ENCODE peak calls at places on chromosomes 2 and 18, in four cellular contexts. Q, B, L and S are unnamed samples.

GRCh38 chr18:48975817-48976649 is 25.3 kb upstream of the SMAD7 start:
- DNase-seq in L (peak), Q (no peak), B (peak), S (no peak)

GRCh38 chr2:25894135-25894830 is 16.0 kb upstream of the ASXL2 start:
- DNase-seq in Q (no peak), L (no peak), B (peak), S (no peak)

GRCh38 chr18:1848716-1849115 is 722.6 kb downstream of the METTL4 start:
- DNase-seq in L (no peak), Q (no peak), B (no peak), S (no peak)

GRCh38 chr18:63322908-63323634 is 3.5 kb upstream of the BCL2 start:
- DNase-seq in Q (peak), B (no peak), L (no peak), S (no peak)

GRCh38 chr2:186992597-186992996 is 143.6 kb upstream of the ZSWIM2 start:
- DNase-seq in Q (no peak), B (no peak), L (no peak), S (no peak)

GRCh38 chr2:199470672-199471442 is 13.1 kb upstream of the SATB2 start:
- DNase-seq in B (no peak), L (no peak), Q (no peak), S (no peak)

GRCh38 chr2:102147935-102148334 is 5.4 kb downstream of the IL1R1 start:
- DNase-seq in B (no peak), L (no peak), Q (no peak), S (no peak)

GRCh38 chr2:43462866-43463641 is 132.8 kb downstream of the THADA start:
- DNase-seq in B (no peak), L (no peak), Q (no peak), S (no peak)

GRCh38 chr2:234666911-234667310 is 170.0 kb upstream of the ARL4C start:
- DNase-seq in L (no peak), B (no peak), Q (no peak), S (no peak)

GRCh38 chr2:30978854-30979253 is 159.4 kb downstream of the GALNT14 start:
- DNase-seq in B (no peak), Q (no peak), L (no peak), S (no peak)

GRCh38 chr18:31206064-31206463 is 43.4 kb upstream of the DSC1 start:
- DNase-seq in B (no peak), L (no peak), Q (no peak), S (no peak)

GRCh38 chr2:108492364-108492763 is 41.9 kb upstream of the LIMS1 start:
- DNase-seq in B (no peak), L (no peak), Q (peak), S (no peak)

GRCh38 chr2:86243950-86244733 is 44.9 kb downstream of the MRPL35 start:
- DNase-seq in L (no peak), Q (no peak), B (no peak), S (no peak)

DNA sequence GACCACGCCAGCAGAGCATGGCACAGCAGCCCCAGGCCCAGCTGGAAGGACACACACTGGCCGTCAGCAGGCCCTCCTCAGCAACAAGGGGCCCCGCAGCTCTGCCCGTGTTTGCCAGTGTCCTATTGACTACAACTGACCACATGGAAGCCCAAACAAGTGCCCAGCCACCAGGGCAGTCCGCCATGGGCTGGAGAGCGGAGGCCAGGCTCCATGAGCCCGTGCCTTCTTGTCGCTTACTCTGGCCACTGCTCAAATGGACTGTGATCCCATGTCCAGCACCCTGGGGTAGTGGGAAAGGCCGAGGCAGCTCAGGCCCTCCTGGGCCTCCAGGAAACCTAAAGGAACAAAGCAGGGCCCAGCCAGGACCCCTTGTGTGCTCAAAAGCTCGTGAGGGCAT is 53.9 kb upstream of the TAF1B start:
- DNase-seq in B (no peak), Q (no peak), L (peak), S (no peak)
- H3K27ac ChIP-seq in B (no peak), Q (no peak), L (no peak), S (no peak)

GRCh38 chr2:156320491-156320896 is 12.0 kb downstream of the NR4A2 start:
- DNase-seq in L (peak), B (peak), Q (no peak), S (no peak)
- H3K27ac ChIP-seq in L (peak), B (peak), Q (no peak), S (no peak)

GRCh38 chr18:12863687-12864086 is 20.4 kb downstream of the PTPN2 start:
- DNase-seq in L (no peak), Q (no peak), B (no peak), S (no peak)
- H3K27ac ChIP-seq in L (no peak), Q (no peak), B (no peak), S (no peak)

GRCh38 chr2:112813043-112813966 is 23.3 kb downstream of the IL1B start:
- DNase-seq in Q (no peak), L (no peak), B (no peak), S (no peak)
- H3K27ac ChIP-seq in Q (peak), L (no peak), B (peak), S (no peak)

GRCh38 chr18:13703899-13704298 is 22.5 kb downstream of the FAM210A start:
- DNase-seq in Q (no peak), B (no peak), L (no peak), S (no peak)

GRCh38 chr18:13696961-13697360 is 29.4 kb downstream of the FAM210A start:
- DNase-seq in Q (no peak), L (no peak), B (no peak), S (no peak)

DNA sequence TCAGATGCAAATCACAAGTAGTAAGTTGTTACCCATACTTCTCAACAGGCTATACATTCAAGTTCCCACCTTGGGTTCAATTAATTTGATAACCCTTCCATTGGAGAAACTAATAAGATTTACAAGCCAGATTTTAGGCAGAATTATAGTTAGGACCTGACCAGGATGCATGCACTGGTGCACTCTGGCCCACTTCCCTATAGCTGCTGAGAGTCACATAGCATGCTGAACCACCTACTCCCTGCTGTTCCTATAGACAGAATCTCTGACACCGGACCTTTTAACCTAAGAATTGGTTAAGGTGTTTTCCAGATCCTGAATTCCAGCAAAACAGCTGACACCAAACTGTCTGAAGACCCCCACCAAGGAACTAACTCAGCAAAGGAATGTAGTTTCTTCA is 26.2 kb downstream of the FAM210A start:
- DNase-seq in Q (no peak), L (no peak), B (no peak), S (no peak)
- H3K27ac ChIP-seq in Q (no peak), L (no peak), B (no peak), S (no peak)

DNA sequence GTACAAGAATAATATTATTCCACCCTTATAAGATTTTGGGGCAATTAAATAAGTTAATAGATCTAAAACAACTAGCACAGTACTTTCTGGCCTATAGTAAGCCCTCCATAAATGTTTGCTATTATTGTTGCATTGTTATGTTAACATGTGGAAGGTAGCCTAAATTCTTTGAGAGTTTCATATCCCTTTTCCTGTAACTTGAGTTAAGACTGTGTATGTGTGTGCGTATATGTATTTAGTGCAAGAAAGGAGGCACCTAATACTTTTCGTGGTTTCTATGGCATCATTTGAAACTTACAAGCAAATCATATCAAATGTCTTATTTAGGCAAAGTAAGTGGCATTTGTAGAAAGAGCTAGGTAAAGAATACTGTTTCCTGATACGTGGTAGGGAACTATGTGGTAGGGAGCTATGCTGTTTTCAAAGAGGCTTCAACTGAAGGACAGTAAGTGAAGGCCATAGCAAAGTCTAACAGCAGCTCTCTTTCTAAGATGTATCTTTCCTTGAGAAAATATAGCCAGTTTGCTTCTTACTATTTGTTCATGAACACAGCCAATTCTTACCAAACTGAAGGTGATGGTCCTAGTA is 36.8 kb upstream of the C2orf74 start:
- DNase-seq in Q (no peak), B (no peak), L (no peak), S (no peak)
- H3K27ac ChIP-seq in Q (no peak), B (no peak), L (no peak), S (no peak)